ENCODE peak calls at places on chromosomes 5 and 9, in eight cellular contexts. T is iris pigment epithelial cell; L is mucosa of descending colon; V is NCI-H446; U is mesendoderm; Z is kidney glomerular epithelial cell; Q is stimulated activated naive B cell treated with anti-CD40 and anti-IgM and Interleukin-4, amounts not matched to agents 10 μg/mL and 1 μg/mL and 100 μg/mL, for 72 hours; M is choroid plexus epithelial cell. H is an unnamed sample.

GRCh38 chr5:42655982-42656660 is 100.5 kb upstream of the CCDC152 start:
- DNase-seq in Z (peak), L (no peak), Q (no peak), U (peak), V (no peak), T (peak), M (peak), H (no peak)

GRCh38 chr5:26553079-26553478 is 485.3 kb downstream of the CDH9 start:
- DNase-seq in U (no peak), M (peak), T (peak), Q (no peak), V (peak), Z (peak), L (no peak), H (peak)

GRCh38 chr5:175728885-175729828 is 71.3 kb downstream of the HRH2 start:
- DNase-seq in L (no peak), M (peak), U (peak), Q (no peak), Z (no peak), V (no peak), T (peak), H (no peak)

GRCh38 chr9:128689293-128689770 is 310 bp downstream of the SET start:
- DNase-seq in M (no peak), U (no peak), V (peak), T (peak), Z (no peak), L (peak), Q (no peak), H (no peak)

GRCh38 chr5:11268894-11269293 is 507.9 kb upstream of the DAP start:
- DNase-seq in U (no peak), M (no peak), Z (no peak), T (no peak), V (no peak), Q (no peak), L (no peak), H (no peak)

GRCh38 chr9:2620876-2621677 is 510 bp upstream of the VLDLR start:
- DNase-seq in T (peak), L (peak), Z (peak), M (peak), V (peak), U (peak), Q (peak), H (no peak)

GRCh38 chr5:149072376-149072775 is 9.5 kb upstream of the SH3TC2 start:
- DNase-seq in U (no peak), Q (no peak), Z (no peak), V (no peak), T (no peak), L (no peak), M (no peak), H (no peak)

GRCh38 chr9:134315716-134316443 is 10.4 kb upstream of the RXRA start:
- DNase-seq in M (no peak), U (no peak), Z (no peak), Q (no peak), L (no peak), V (no peak), T (no peak), H (no peak)

GRCh38 chr9:6330958-6331634 is 2.9 kb downstream of the TPD52L3 start:
- DNase-seq in L (no peak), U (no peak), V (no peak), M (peak), Z (no peak), Q (no peak), T (peak), H (no peak)

GRCh38 chr5:134063421-134063820 is 51.1 kb upstream of the TCF7 start:
- DNase-seq in V (no peak), T (no peak), U (no peak), Z (no peak), Q (no peak), L (no peak), M (no peak), H (no peak)

GRCh38 chr5:152142845-152143469 is 218.3 kb upstream of the GLRA1 start:
- DNase-seq in Z (peak), M (peak), T (peak), L (peak), U (peak), V (peak), Q (peak), H (no peak)

GRCh38 chr5:141260458-141261237 is 15.5 kb downstream of the PCDHB15 start:
- DNase-seq in V (no peak), Q (no peak), M (peak), T (peak), L (no peak), U (peak), Z (no peak), H (no peak)

GRCh38 chr5:167592114-167592513 is 699.3 kb upstream of the WWC1 start:
- DNase-seq in U (no peak), L (no peak), V (no peak), Z (no peak), T (no peak), M (no peak), Q (no peak), H (no peak)

GRCh38 chr5:136021016-136021405 is 7.8 kb upstream of the TGFBI start:
- DNase-seq in T (peak), M (peak), U (no peak), Q (no peak), Z (peak), V (no peak), L (no peak), H (no peak)

GRCh38 chr5:139982975-139983240 is 60.2 kb downstream of the NRG2 start:
- DNase-seq in Q (no peak), L (no peak), V (no peak), U (peak), M (no peak), Z (no peak), T (no peak), H (no peak)

GRCh38 chr5:95731571-95732554 is 727 bp downstream of the RHOBTB3 start:
- DNase-seq in M (peak), L (peak), Z (peak), V (no peak), T (peak), U (peak), Q (no peak), H (no peak)

GRCh38 chr9:31807574-31808256 is 576.7 kb upstream of the ACO1 start:
- DNase-seq in M (peak), Q (no peak), L (no peak), U (peak), T (no peak), V (no peak), Z (no peak), H (no peak)

GRCh38 chr5:181060231-181060590 is 20.1 kb downstream of the BTNL9 start:
- DNase-seq in T (no peak), Z (no peak), M (no peak), V (no peak), L (no peak), Q (no peak), U (no peak), H (no peak)

H was measured in NCI-H1417 treated with DMSO at 0.1 percent for 48 hours.